ENCODE peak calls at places on chromosomes 13 and 19, in four cellular contexts. G is endothelial cell, K is GM06990, H is ovary. B is an unnamed sample.

GRCh38 chr13:97211986-97212385 is 10.1 kb upstream of the MBNL2 start:
- DNase-seq in H (no peak), G (no peak), K (no peak), B (no peak)

GRCh38 chr13:68168448-68168847 is 938.3 kb upstream of the PCDH9 start:
- DNase-seq in G (no peak), K (no peak), H (no peak), B (no peak)

GRCh38 chr19:32652893-32653625 is 21.9 kb downstream of the ANKRD27 start:
- DNase-seq in G (no peak), K (no peak), H (peak), B (no peak)

GRCh38 chr13:98507060-98507797 is 69.7 kb downstream of the STK24 start:
- DNase-seq in G (peak), K (no peak), H (peak), B (no peak)

GRCh38 chr13:44011036-44011435 is 131.3 kb downstream of the LACC1 start:
- DNase-seq in G (no peak), H (no peak), K (no peak), B (no peak)

GRCh38 chr13:80133631-80134083 is 207.3 kb downstream of the SPRY2 start:
- DNase-seq in G (no peak), K (no peak), H (no peak), B (no peak)

GRCh38 chr13:66491241-66491640 is 738.9 kb downstream of the PCDH9 start:
- DNase-seq in H (no peak), G (no peak), K (no peak), B (no peak)

GRCh38 chr13:77507931-77508776 is 27.4 kb upstream of the SCEL start:
- DNase-seq in K (no peak), H (no peak), G (no peak), B (no peak)

GRCh38 chr19:3580156-3580955 is 4.9 kb upstream of the GIPC3 start:
- DNase-seq in G (no peak), K (no peak), H (no peak), B (no peak)

GRCh38 chr19:48645652-48646191 is at the start of gene CA11:
- DNase-seq in G (peak), K (no peak), H (no peak), B (no peak)

GRCh38 chr19:32308436-32309077 is 36.9 kb upstream of the ZNF507 start:
- DNase-seq in H (no peak), K (no peak), G (no peak), B (no peak)

GRCh38 chr19:19445911-19446361 is 40.5 kb downstream of the GATAD2A start:
- DNase-seq in H (no peak), G (no peak), K (no peak), B (no peak)

GRCh38 chr19:45657520-45658163 is 10.4 kb upstream of the GIPR start:
- DNase-seq in G (no peak), K (no peak), H (no peak), B (no peak)

GRCh38 chr13:48069573-48069972 is 25.3 kb downstream of the MED4 start:
- DNase-seq in G (no peak), H (no peak), K (no peak), B (no peak)

GRCh38 chr19:2353159-2353894 is 6.7 kb upstream of the TMPRSS9 start:
- DNase-seq in H (no peak), K (no peak), G (no peak), B (peak)

GRCh38 chr19:6236310-6237291 is 43.2 kb downstream of the MLLT1 start:
- DNase-seq in K (no peak), G (no peak), H (peak), B (no peak)

GRCh38 chr13:75666646-75667351 is 30.7 kb downstream of the LMO7 start:
- DNase-seq in K (no peak), G (no peak), H (no peak), B (no peak)

GRCh38 chr19:16739546-16739945 is 19.9 kb downstream of the NWD1 start:
- DNase-seq in H (no peak), K (no peak), G (peak), B (peak)

GRCh38 chr19:35352177-35352447 is 4.4 kb downstream of the FFAR1 start:
- DNase-seq in H (peak), K (no peak), G (no peak), B (no peak)

GRCh38 chr19:35351441-35352176 is 3.9 kb downstream of the FFAR1 start:
- DNase-seq in G (no peak), H (peak), K (no peak), B (no peak)

GRCh38 chr19:35352448-35353304 is 5.0 kb downstream of the FFAR1 start:
- DNase-seq in K (peak), H (peak), G (peak), B (peak)

GRCh38 chr19:35354898-35355297 is 3.4 kb upstream of the FFAR3 start:
- DNase-seq in H (peak), K (no peak), G (no peak), B (no peak)

DNA sequence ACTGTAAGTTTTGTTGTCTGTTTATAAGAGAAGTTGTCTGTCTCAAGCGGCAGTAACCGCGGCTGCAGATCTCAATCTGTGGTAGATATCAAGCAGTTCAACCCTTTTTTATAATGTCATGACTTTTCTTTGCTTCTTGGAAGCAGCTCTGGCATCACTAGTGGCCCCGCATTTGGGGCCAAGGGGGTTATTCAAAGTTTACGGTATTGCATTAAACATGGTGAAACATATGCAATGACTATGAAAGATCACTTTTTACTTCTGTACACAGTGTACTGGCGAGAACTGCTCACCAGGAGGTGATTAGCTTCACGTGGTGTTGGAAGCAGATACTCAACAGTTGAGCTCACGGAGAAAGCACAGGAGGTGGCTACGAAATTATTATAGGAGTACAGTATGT is 4.6 kb upstream of the FFAR3 start:
- DNase-seq in H (peak), K (no peak), G (no peak), B (no peak)
- TF ChIP-seq CTCF in H (no peak), K (no peak), G (no peak), B (no peak)

DNA sequence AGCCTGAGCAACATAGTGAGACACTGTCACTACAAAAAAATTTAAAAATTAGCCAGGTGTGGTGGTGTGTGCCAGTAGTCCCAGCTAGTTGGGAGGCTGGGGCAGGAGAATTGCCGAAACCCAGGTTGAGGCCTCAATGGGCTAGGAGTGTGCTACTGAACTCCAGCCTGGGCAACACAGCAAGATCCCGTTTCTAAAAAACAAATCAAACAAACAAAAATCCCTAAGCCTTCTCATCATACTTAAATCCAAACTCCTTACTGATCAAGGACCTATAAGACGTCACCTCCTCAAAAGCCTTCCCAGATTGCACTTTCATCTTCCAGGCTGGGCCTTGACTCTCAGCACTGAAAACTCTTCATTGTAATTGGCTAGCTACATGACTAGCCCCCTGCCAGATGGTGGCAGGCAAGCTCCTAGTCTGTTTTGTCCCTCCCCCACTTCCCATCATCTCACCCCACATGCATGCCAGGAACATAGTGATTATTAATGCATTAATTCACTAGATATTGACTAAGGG is 17.5 kb upstream of the NANOS3 start:
- DNase-seq in G (no peak), K (no peak), H (no peak), B (no peak)
- TF ChIP-seq CTCF in G (no peak), K (no peak), H (no peak), B (no peak)

DNA sequence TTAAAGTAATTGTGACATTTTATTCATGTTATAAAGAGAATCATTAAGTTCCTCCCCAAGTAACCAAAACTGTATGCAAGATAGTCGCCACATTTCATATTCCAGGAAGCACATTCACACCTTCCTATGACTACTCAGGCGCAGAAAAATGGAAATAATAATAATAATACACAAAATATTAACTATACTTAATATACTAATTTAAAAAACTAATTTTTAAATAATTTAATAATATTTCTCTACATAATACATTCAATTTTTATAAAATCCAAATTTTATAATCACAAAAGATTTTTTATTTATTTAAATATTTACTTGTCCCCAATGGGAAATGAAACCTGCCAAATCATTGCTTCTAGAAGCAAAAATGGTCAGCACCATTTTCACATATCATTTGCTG is 797.4 kb upstream of the GPC6 start:
- DNase-seq in H (no peak), K (no peak), G (no peak), B (no peak)
- TF ChIP-seq CTCF in H (no peak), K (no peak), G (no peak), B (no peak)

DNA sequence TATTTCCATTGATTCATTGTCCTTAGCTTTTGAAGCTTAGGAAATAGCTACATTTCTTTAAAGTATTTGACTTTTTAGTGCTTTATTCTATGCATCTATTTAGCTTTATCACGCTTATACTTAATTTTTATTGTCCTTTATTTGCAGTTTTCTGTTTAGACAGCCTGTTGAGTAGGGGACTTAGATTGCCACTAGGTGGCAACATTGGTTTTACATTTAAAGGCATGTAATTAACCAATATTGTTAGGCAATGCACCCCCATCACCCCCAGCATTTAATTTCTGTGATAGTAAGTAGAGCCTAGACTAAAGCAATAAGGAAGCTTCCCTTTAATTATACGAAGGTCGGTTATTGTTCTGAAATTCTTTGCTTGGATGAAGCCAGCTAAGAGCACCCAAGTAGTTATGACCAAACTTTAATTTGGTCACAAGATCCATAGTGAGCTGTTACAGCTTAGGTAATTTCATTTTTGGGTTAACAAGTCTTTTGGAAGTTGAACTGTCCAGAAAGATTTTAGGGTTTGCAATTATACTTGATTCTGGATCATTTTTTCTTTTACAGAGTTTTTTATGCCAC is 36.5 kb downstream of the B3GLCT start:
- DNase-seq in H (no peak), K (no peak), G (no peak), B (no peak)
- TF ChIP-seq CTCF in H (peak), K (peak), G (peak), B (peak)

DNA sequence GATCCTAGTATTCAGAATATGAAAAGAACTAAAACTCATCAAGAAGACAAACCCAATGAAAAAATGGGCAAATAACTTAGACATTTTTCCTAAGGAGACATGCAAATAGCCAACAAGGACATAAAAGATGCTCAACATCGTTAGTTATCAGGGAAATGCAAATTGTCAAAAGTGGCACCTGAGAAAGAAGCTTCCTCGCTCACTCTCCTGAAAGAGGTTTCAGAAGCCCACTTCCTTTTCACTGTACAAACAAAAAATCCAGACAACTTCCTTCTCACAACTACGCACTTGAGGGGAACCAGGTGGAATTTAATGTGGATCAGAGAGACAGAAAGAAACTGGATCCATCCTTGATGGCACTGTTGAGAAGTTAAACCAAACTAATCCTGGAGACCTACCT is 41.5 kb downstream of the KLF12 start:
- DNase-seq in G (no peak), K (no peak), H (no peak), B (no peak)
- TF ChIP-seq CTCF in G (no peak), K (no peak), H (no peak), B (no peak)

DNA sequence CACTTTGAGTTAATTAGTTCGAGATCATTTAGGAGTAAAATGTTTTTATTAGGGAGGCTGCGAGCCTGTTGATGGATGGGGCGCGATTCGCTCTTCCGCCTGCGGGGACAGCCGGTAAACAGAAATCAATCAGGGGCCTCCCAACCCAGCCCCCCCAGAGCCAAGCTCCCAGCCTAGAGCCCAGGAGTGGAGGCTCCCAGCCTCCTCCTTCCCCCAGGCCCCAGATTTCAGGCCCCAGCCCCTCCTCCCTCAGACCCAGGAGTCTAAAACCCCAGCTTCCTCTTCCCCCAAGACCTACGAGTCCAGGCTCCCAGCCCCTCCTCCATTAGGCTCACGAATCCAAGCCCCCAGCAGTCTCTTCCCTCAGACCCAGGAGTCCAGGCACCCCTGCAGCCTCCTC is 9.7 kb upstream of the ERFL start:
- DNase-seq in G (no peak), K (no peak), H (no peak), B (no peak)
- TF ChIP-seq CTCF in G (peak), K (peak), H (no peak), B (peak)